ENCODE peak calls at places on chromosomes 7 and 10, in ten cellular contexts. P, W, N, C, H, L, U, T, V and D are unnamed samples.

GRCh38 chr7:38398725-38399321 is 125.4 kb upstream of the TARP start:
- DNase-seq in N (peak), P (peak), U (peak), L (peak), T (peak), H (peak), V (no peak), W (peak), C (no peak), D (peak)

GRCh38 chr7:43646603-43647313 is 63.9 kb downstream of the STK17A start:
- DNase-seq in N (no peak), V (no peak), T (peak), C (no peak), L (no peak), H (peak), W (no peak), U (peak), P (no peak), D (no peak)

GRCh38 chr10:50615654-50616053 is 8.1 kb downstream of the SGMS1 start:
- DNase-seq in N (no peak), W (no peak), U (no peak), L (no peak), T (no peak), P (no peak), H (no peak), V (no peak), C (no peak), D (no peak)

GRCh38 chr7:50851451-50851850 is 68.8 kb upstream of the GRB10 start:
- DNase-seq in U (peak), N (no peak), P (no peak), L (no peak), C (no peak), H (peak), W (peak), T (no peak), V (no peak), D (no peak)

GRCh38 chr7:55409474-55410225 is 44.5 kb downstream of the LANCL2 start:
- DNase-seq in N (peak), V (no peak), T (no peak), W (no peak), H (no peak), C (no peak), P (no peak), U (no peak), L (no peak), D (no peak)

GRCh38 chr7:155496267-155497005 is 38.5 kb downstream of the EN2 start:
- DNase-seq in H (no peak), C (no peak), N (no peak), P (no peak), W (no peak), U (no peak), V (no peak), T (no peak), L (no peak), D (no peak)

GRCh38 chr7:55912748-55913158 is 25.5 kb downstream of the ZNF713 start:
- DNase-seq in N (no peak), L (no peak), P (no peak), V (no peak), W (no peak), C (no peak), H (no peak), U (no peak), T (peak), D (no peak)

GRCh38 chr7:78770422-78771410 is 682.8 kb downstream of the MAGI2 start:
- DNase-seq in N (no peak), W (no peak), L (peak), C (peak), H (no peak), P (no peak), T (peak), V (no peak), U (peak), D (no peak)

GRCh38 chr7:1446611-1447032 is 12.6 kb downstream of the MICALL2 start:
- DNase-seq in H (no peak), W (no peak), L (no peak), C (no peak), U (no peak), V (no peak), P (no peak), N (no peak), T (no peak), D (no peak)

GRCh38 chr10:35577915-35578607 is 27.1 kb upstream of the GJD4 start:
- DNase-seq in P (no peak), V (no peak), N (no peak), W (no peak), H (no peak), L (no peak), C (no peak), T (peak), U (peak), D (no peak)

GRCh38 chr7:142645777-142646176 is 103.5 kb upstream of the PRSS1 start:
- DNase-seq in U (no peak), L (no peak), N (no peak), C (no peak), V (no peak), T (no peak), H (no peak), P (no peak), W (no peak), D (no peak)

GRCh38 chr7:157498690-157499089 is 161.9 kb downstream of the DNAJB6 start:
- DNase-seq in N (no peak), H (no peak), L (no peak), V (no peak), P (no peak), U (no peak), W (peak), C (no peak), T (no peak), D (no peak)

GRCh38 chr10:20714979-20715378 is 182.1 kb downstream of the NEBL start:
- DNase-seq in L (no peak), C (no peak), U (no peak), P (no peak), N (no peak), V (no peak), T (no peak), W (no peak), H (no peak), D (no peak)

GRCh38 chr10:128744092-128744491 is 617.9 kb upstream of the MKI67 start:
- DNase-seq in C (peak), V (no peak), W (no peak), T (no peak), U (no peak), N (no peak), H (peak), L (no peak), P (no peak), D (no peak)